ENCODE peak calls at places on chromosome 5, in eight cellular contexts. U, X, S, H, E, M, F and W are unnamed samples.

GRCh38 chr5:176624916-176625315 is 5.4 kb downstream of the SNCB start:
- DNase-seq in U (no peak), X (no peak), S (no peak), H (no peak), E (no peak), M (no peak), F (no peak), W (no peak)

GRCh38 chr5:34738381-34738780 is 82.3 kb downstream of the RAI14 start:
- DNase-seq in U (no peak), X (no peak), S (no peak), H (no peak), E (peak), M (no peak), F (no peak), W (no peak)

GRCh38 chr5:179766021-179766725 is 27.6 kb upstream of the LTC4S start:
- DNase-seq in U (no peak), X (no peak), S (no peak), H (no peak), E (peak), M (no peak), F (no peak), W (no peak)

GRCh38 chr5:61275841-61276240 is 56.2 kb upstream of the ZSWIM6 start:
- DNase-seq in U (no peak), X (no peak), S (no peak), H (peak), E (peak), M (peak), F (peak), W (no peak)

GRCh38 chr5:14816999-14817761 is 54.4 kb downstream of the ANKH start:
- DNase-seq in U (no peak), X (peak), S (no peak), H (no peak), E (peak), M (peak), F (peak), W (peak)

GRCh38 chr5:119312403-119312802 is 43.4 kb upstream of the TNFAIP8 start:
- DNase-seq in U (no peak), X (no peak), S (no peak), H (no peak), E (no peak), M (no peak), F (no peak), W (no peak)

GRCh38 chr5:107388111-107388861 is 282.5 kb downstream of the EFNA5 start:
- DNase-seq in U (no peak), X (no peak), S (no peak), H (no peak), E (peak), M (peak), F (peak), W (peak)

GRCh38 chr5:65198777-65199120 is 283.0 kb downstream of the ADAMTS6 start:
- DNase-seq in U (no peak), X (no peak), S (no peak), H (no peak), E (peak), M (peak), F (no peak), W (peak)

GRCh38 chr5:179227578-179228311 is 117.5 kb downstream of the ADAMTS2 start:
- DNase-seq in U (no peak), X (no peak), S (no peak), H (no peak), E (no peak), M (no peak), F (no peak), W (no peak)

GRCh38 chr5:148145916-148146315 is 22.4 kb upstream of the SPINK14 start:
- DNase-seq in U (peak), X (no peak), S (no peak), H (peak), E (peak), M (no peak), F (no peak), W (no peak)

GRCh38 chr5:123124495-123125171 is 35.6 kb downstream of the PRDM6 start:
- DNase-seq in U (no peak), X (no peak), S (no peak), H (no peak), E (peak), M (peak), F (no peak), W (no peak)